ENCODE peak calls at places on chromosome 18, in nine cellular contexts. H, C, A, S, V, Y, X, Z and K are unnamed samples.

GRCh38 chr18:14936313-14936712 is 188.3 kb downstream of the ANKRD30B start:
- DNase-seq in H (no peak), C (no peak), A (no peak), S (no peak), V (no peak), Y (no peak), X (no peak), Z (no peak), K (no peak)

GRCh38 chr18:37253424-37254255 is 312.0 kb downstream of the CELF4 start:
- DNase-seq in H (no peak), C (peak), A (peak), S (no peak), V (peak), Y (no peak), X (no peak), Z (no peak), K (peak)

GRCh38 chr18:28007841-28008240 is 169.1 kb downstream of the CDH2 start:
- DNase-seq in H (peak), C (no peak), A (no peak), S (no peak), V (no peak), Y (peak), X (no peak), Z (no peak), K (no peak)

GRCh38 chr18:9742588-9743131 is 34.6 kb downstream of the RAB31 start:
- DNase-seq in H (peak), C (no peak), A (no peak), S (peak), V (no peak), Y (peak), X (no peak), Z (no peak), K (no peak)

GRCh38 chr18:68948622-68949021 is 150.7 kb downstream of the CCDC102B start:
- DNase-seq in H (no peak), C (no peak), A (no peak), S (no peak), V (no peak), Y (no peak), X (no peak), Z (no peak), K (no peak)

GRCh38 chr18:57581301-57581934 is 5.1 kb downstream of the FECH start:
- DNase-seq in H (no peak), C (peak), A (no peak), S (no peak), V (no peak), Y (no peak), X (no peak), Z (no peak), K (no peak)

GRCh38 chr18:79748321-79749157 is 49.2 kb upstream of the KCNG2 start:
- DNase-seq in H (no peak), C (peak), A (no peak), S (no peak), V (no peak), Y (no peak), X (no peak), Z (peak), K (peak)

GRCh38 chr18:38851526-38851925 is 1285.9 kb upstream of the CELF4 start:
- DNase-seq in H (no peak), C (no peak), A (no peak), S (peak), V (no peak), Y (no peak), X (no peak), Z (no peak), K (no peak)

GRCh38 chr18:59685501-59685900 is 11.7 kb downstream of the CCBE1 start:
- DNase-seq in H (no peak), C (no peak), A (no peak), S (no peak), V (no peak), Y (peak), X (no peak), Z (no peak), K (no peak)

GRCh38 chr18:63346471-63347183 is 20.4 kb downstream of the KDSR start:
- DNase-seq in H (no peak), C (peak), A (no peak), S (peak), V (no peak), Y (peak), X (no peak), Z (no peak), K (no peak)

GRCh38 chr18:13198701-13199100 is 19.9 kb upstream of the LDLRAD4 start:
- DNase-seq in H (no peak), C (no peak), A (no peak), S (no peak), V (no peak), Y (no peak), X (no peak), Z (no peak), K (no peak)

GRCh38 chr18:13201315-13201714 is 17.2 kb upstream of the LDLRAD4 start:
- DNase-seq in H (no peak), C (no peak), A (no peak), S (no peak), V (no peak), Y (no peak), X (no peak), Z (no peak), K (no peak)

GRCh38 chr18:13199169-13199568 is 19.4 kb upstream of the LDLRAD4 start:
- DNase-seq in H (no peak), C (no peak), A (no peak), S (no peak), V (no peak), Y (no peak), X (no peak), Z (no peak), K (no peak)

GRCh38 chr18:13207274-13207673 is 11.3 kb upstream of the LDLRAD4 start:
- DNase-seq in H (no peak), C (no peak), A (no peak), S (no peak), V (no peak), Y (no peak), X (no peak), Z (peak), K (no peak)

GRCh38 chr18:13202571-13202970 is 16.0 kb upstream of the LDLRAD4 start:
- DNase-seq in H (no peak), C (no peak), A (no peak), S (no peak), V (no peak), Y (no peak), X (no peak), Z (no peak), K (no peak)
- TF ChIP-seq CTCF in H (no peak), C (no peak), A (no peak), S (no peak), V (no peak), Y (no peak), X (no peak), Z (no peak), K (no peak)

GRCh38 chr18:77199707-77200106 is 49.9 kb upstream of the GALR1 start:
- DNase-seq in H (peak), C (no peak), A (no peak), S (no peak), V (no peak), Y (no peak), X (no peak), Z (no peak), K (no peak)

GRCh38 chr18:77198663-77199062 is 51.0 kb upstream of the GALR1 start:
- DNase-seq in H (no peak), C (no peak), A (no peak), S (no peak), V (no peak), Y (no peak), X (no peak), Z (no peak), K (no peak)

GRCh38 chr18:77201508-77201907 is 48.1 kb upstream of the GALR1 start:
- DNase-seq in H (peak), C (no peak), A (no peak), S (peak), V (no peak), Y (no peak), X (no peak), Z (no peak), K (no peak)

GRCh38 chr18:77191241-77191751 is 58.4 kb upstream of the GALR1 start:
- DNase-seq in H (peak), C (no peak), A (no peak), S (peak), V (no peak), Y (peak), X (no peak), Z (no peak), K (no peak)

GRCh38 chr18:77197073-77197472 is 52.6 kb upstream of the GALR1 start:
- DNase-seq in H (no peak), C (no peak), A (no peak), S (no peak), V (no peak), Y (no peak), X (no peak), Z (no peak), K (no peak)
- TF ChIP-seq CTCF in H (peak), C (no peak), A (peak), S (peak), V (no peak), Y (no peak), X (peak), Z (no peak), K (no peak)

GRCh38 chr18:11548940-11549551 is 60.4 kb upstream of the SLC35G4 start:
- DNase-seq in H (no peak), C (no peak), A (no peak), S (no peak), V (no peak), Y (no peak), X (no peak), Z (no peak), K (no peak)
- TF ChIP-seq CTCF in H (no peak), C (no peak), A (peak), S (no peak), V (no peak), Y (no peak), X (no peak), Z (no peak), K (no peak)

GRCh38 chr18:25898965-25899364 is 191.4 kb downstream of the SS18 start:
- DNase-seq in H (no peak), C (no peak), A (no peak), S (no peak), V (no peak), Y (no peak), X (no peak), Z (no peak), K (no peak)
- TF ChIP-seq CTCF in H (no peak), C (no peak), A (no peak), S (no peak), V (no peak), Y (no peak), X (no peak), Z (no peak), K (no peak)

GRCh38 chr18:31204833-31205232 is 42.2 kb upstream of the DSC1 start:
- DNase-seq in H (no peak), C (no peak), A (no peak), S (no peak), V (no peak), Y (no peak), X (no peak), Z (no peak), K (no peak)

GRCh38 chr18:31206064-31206463 is 43.4 kb upstream of the DSC1 start:
- DNase-seq in H (no peak), C (no peak), A (no peak), S (no peak), V (no peak), Y (no peak), X (no peak), Z (no peak), K (no peak)

GRCh38 chr18:31205273-31205672 is 42.6 kb upstream of the DSC1 start:
- DNase-seq in H (no peak), C (no peak), A (no peak), S (no peak), V (no peak), Y (no peak), X (no peak), Z (no peak), K (no peak)

GRCh38 chr18:31209041-31209440 is 46.4 kb upstream of the DSC1 start:
- DNase-seq in H (no peak), C (no peak), A (no peak), S (peak), V (no peak), Y (no peak), X (no peak), Z (no peak), K (no peak)

DNA sequence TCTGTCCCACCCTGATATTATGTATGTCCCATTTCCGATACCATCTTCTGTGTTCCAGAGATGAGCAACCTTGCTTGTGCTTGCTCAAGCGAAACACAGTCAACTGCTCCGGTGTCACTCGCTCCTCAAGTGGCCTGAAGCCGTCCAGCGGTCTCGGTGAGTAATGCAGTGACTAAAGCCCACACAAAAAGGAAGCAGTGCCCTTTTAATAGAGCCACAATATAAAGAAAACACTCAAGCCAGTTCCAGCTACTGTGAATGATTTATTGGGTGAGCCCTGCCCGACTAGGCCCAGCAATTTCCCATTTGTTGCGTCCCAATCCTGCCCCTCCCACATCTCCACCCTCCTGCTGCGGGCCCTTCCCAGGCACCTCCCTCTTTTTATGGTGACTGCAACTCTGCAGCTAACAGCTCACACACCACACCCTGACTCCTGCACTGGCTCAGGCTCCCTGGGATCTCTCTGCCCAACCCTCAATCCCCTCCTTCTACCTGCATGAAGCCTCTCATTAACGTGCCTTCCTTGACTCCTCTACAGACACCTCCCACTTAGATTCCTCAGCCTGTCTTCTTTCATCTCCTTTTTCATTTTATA is 44.2 kb upstream of the DSC1 start:
- DNase-seq in H (peak), C (peak), A (peak), S (peak), V (peak), Y (peak), X (no peak), Z (peak), K (peak)
- TF ChIP-seq CTCF in H (no peak), C (no peak), A (peak), S (peak), V (no peak), Y (no peak), X (no peak), Z (no peak), K (peak)

GRCh38 chr18:7164610-7165009 is 47.0 kb upstream of the LAMA1 start:
- DNase-seq in H (peak), C (peak), A (no peak), S (peak), V (no peak), Y (no peak), X (no peak), Z (no peak), K (no peak)
- TF ChIP-seq CTCF in H (peak), C (no peak), A (peak), S (peak), V (no peak), Y (peak), X (peak), Z (no peak), K (peak)

GRCh38 chr18:35777042-35777441 is 195.4 kb upstream of the RMP24 start:
- DNase-seq in H (no peak), C (no peak), A (no peak), S (no peak), V (no peak), Y (no peak), X (no peak), Z (no peak), K (no peak)
- TF ChIP-seq CTCF in H (no peak), C (no peak), A (no peak), S (no peak), V (no peak), Y (no peak), X (no peak), Z (no peak), K (no peak)

DNA sequence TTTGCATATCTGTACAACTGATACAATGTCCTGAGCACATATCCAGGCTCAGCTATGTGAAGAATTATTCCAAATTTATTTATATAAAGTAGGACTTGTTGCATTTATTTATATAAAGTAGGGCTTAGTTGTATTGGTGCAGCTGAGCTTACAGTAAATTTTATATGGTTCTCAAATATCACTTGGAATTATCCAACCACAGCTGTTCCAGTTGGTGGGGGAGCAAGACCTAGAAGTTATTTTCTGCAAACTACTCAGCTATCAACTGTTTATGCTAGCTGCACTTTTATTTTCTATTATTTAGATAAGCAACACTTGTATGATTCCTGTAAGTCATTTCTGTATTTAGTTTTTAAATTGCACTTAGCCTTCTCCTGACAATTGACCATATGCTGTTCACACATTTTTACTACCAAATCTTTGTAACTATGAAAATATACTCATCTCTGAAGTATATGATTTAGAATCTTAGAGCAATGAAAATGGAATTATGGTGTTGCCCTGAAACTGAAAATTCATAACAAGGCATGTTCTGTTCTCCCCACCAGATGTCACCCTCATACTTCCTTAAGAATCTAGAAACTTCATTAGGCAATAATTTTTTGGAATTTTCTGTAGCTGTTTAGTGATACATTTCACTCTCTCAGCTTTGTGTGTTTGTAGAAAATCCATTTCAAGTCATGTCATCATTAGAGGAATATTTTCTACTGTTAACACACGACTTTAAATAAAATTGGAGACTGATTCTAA is 157.0 kb upstream of the CBLN2 start:
- DNase-seq in H (peak), C (no peak), A (no peak), S (no peak), V (no peak), Y (peak), X (peak), Z (no peak), K (no peak)
- TF ChIP-seq CTCF in H (peak), C (no peak), A (peak), S (peak), V (no peak), Y (peak), X (peak), Z (no peak), K (peak)